ENCODE peak calls at places on chromosome 13, in eight cellular contexts. One of them, this sample, is unnamed.

GRCh38 chr13:113361406-113361805 is 2.5 kb downstream of the GRTP1 start:
- DNase-seq in transverse colon: no peak
- DNase-seq in fibroblast of pulmonary artery: no peak
- DNase-seq in bronchial epithelial cell: no peak
- DNase-seq in PC-3: no peak
- DNase-seq in AG10803: no peak
- DNase-seq in heart right ventricle: no peak
- DNase-seq in uterus: no peak
- DNase-seq in this sample: peak

GRCh38 chr13:97274782-97275252 is 52.7 kb downstream of the MBNL2 start:
- DNase-seq in transverse colon: no peak
- DNase-seq in fibroblast of pulmonary artery: peak
- DNase-seq in bronchial epithelial cell: peak
- DNase-seq in PC-3: peak
- DNase-seq in AG10803: peak
- DNase-seq in heart right ventricle: no peak
- DNase-seq in uterus: no peak
- DNase-seq in this sample: no peak

GRCh38 chr13:79779761-79780160 is 298.8 kb downstream of the NDFIP2 start:
- DNase-seq in transverse colon: peak
- DNase-seq in fibroblast of pulmonary artery: peak
- DNase-seq in bronchial epithelial cell: peak
- DNase-seq in PC-3: peak
- DNase-seq in AG10803: peak
- DNase-seq in heart right ventricle: no peak
- DNase-seq in uterus: peak
- DNase-seq in this sample: no peak

GRCh38 chr13:38566526-38566925 is 120.4 kb upstream of the FREM2 start:
- DNase-seq in transverse colon: no peak
- DNase-seq in fibroblast of pulmonary artery: peak
- DNase-seq in bronchial epithelial cell: no peak
- DNase-seq in PC-3: no peak
- DNase-seq in AG10803: no peak
- DNase-seq in heart right ventricle: no peak
- DNase-seq in uterus: no peak
- DNase-seq in this sample: no peak

GRCh38 chr13:25440081-25440480 is 68.3 kb downstream of the ATP8A2 start:
- DNase-seq in transverse colon: no peak
- DNase-seq in fibroblast of pulmonary artery: no peak
- DNase-seq in bronchial epithelial cell: no peak
- DNase-seq in PC-3: no peak
- DNase-seq in AG10803: no peak
- DNase-seq in heart right ventricle: no peak
- DNase-seq in uterus: no peak
- DNase-seq in this sample: no peak

GRCh38 chr13:41458187-41458938 is 1.0 kb downstream of the RGCC start:
- DNase-seq in transverse colon: peak
- DNase-seq in fibroblast of pulmonary artery: no peak
- DNase-seq in bronchial epithelial cell: peak
- DNase-seq in PC-3: peak
- DNase-seq in AG10803: no peak
- DNase-seq in heart right ventricle: peak
- DNase-seq in uterus: peak
- DNase-seq in this sample: peak

GRCh38 chr13:40407567-40407966 is 258.9 kb downstream of the FOXO1 start:
- DNase-seq in transverse colon: no peak
- DNase-seq in fibroblast of pulmonary artery: no peak
- DNase-seq in bronchial epithelial cell: peak
- DNase-seq in PC-3: peak
- DNase-seq in AG10803: no peak
- DNase-seq in heart right ventricle: no peak
- DNase-seq in uterus: no peak
- DNase-seq in this sample: no peak

GRCh38 chr13:112325142-112325808 is 50.9 kb upstream of the SPACA7 start:
- DNase-seq in transverse colon: no peak
- DNase-seq in fibroblast of pulmonary artery: no peak
- DNase-seq in bronchial epithelial cell: no peak
- DNase-seq in PC-3: no peak
- DNase-seq in AG10803: no peak
- DNase-seq in heart right ventricle: no peak
- DNase-seq in uterus: no peak
- DNase-seq in this sample: no peak

GRCh38 chr13:36882829-36883390 is 37.1 kb downstream of the SMAD9 start:
- DNase-seq in transverse colon: no peak
- DNase-seq in fibroblast of pulmonary artery: no peak
- DNase-seq in bronchial epithelial cell: no peak
- DNase-seq in PC-3: no peak
- DNase-seq in AG10803: no peak
- DNase-seq in heart right ventricle: no peak
- DNase-seq in uterus: no peak
- DNase-seq in this sample: no peak

GRCh38 chr13:78323848-78324247 is 279.5 kb downstream of the POU4F1 start:
- DNase-seq in transverse colon: no peak
- DNase-seq in fibroblast of pulmonary artery: peak
- DNase-seq in bronchial epithelial cell: peak
- DNase-seq in PC-3: peak
- DNase-seq in AG10803: no peak
- DNase-seq in heart right ventricle: no peak
- DNase-seq in uterus: no peak
- DNase-seq in this sample: no peak

GRCh38 chr13:99039718-99040280 is 61.9 kb upstream of the DOCK9 start:
- DNase-seq in transverse colon: no peak
- DNase-seq in fibroblast of pulmonary artery: no peak
- DNase-seq in bronchial epithelial cell: no peak
- DNase-seq in PC-3: no peak
- DNase-seq in AG10803: no peak
- DNase-seq in heart right ventricle: no peak
- DNase-seq in uterus: no peak
- DNase-seq in this sample: no peak

GRCh38 chr13:19060311-19061002 is 121.2 kb downstream of the TUBA3C start:
- DNase-seq in transverse colon: no peak
- DNase-seq in fibroblast of pulmonary artery: no peak
- DNase-seq in bronchial epithelial cell: no peak
- DNase-seq in PC-3: no peak
- DNase-seq in AG10803: no peak
- DNase-seq in heart right ventricle: no peak
- DNase-seq in uterus: no peak
- DNase-seq in this sample: no peak

GRCh38 chr13:19059016-19059780 is 122.4 kb downstream of the TUBA3C start:
- DNase-seq in transverse colon: no peak
- DNase-seq in fibroblast of pulmonary artery: no peak
- DNase-seq in bronchial epithelial cell: no peak
- DNase-seq in PC-3: no peak
- DNase-seq in AG10803: no peak
- DNase-seq in heart right ventricle: no peak
- DNase-seq in uterus: no peak
- DNase-seq in this sample: no peak

GRCh38 chr13:19061278-19061677 is 120.3 kb downstream of the TUBA3C start:
- DNase-seq in transverse colon: no peak
- DNase-seq in fibroblast of pulmonary artery: no peak
- DNase-seq in bronchial epithelial cell: no peak
- DNase-seq in PC-3: no peak
- DNase-seq in AG10803: no peak
- DNase-seq in heart right ventricle: no peak
- DNase-seq in uterus: no peak
- DNase-seq in this sample: no peak

GRCh38 chr13:19062019-19062646 is 119.5 kb downstream of the TUBA3C start:
- DNase-seq in transverse colon: no peak
- DNase-seq in fibroblast of pulmonary artery: no peak
- DNase-seq in bronchial epithelial cell: no peak
- DNase-seq in PC-3: no peak
- DNase-seq in AG10803: no peak
- DNase-seq in heart right ventricle: no peak
- DNase-seq in uterus: no peak
- DNase-seq in this sample: no peak

GRCh38 chr13:19062801-19063200 is 118.8 kb downstream of the TUBA3C start:
- DNase-seq in transverse colon: no peak
- DNase-seq in fibroblast of pulmonary artery: no peak
- DNase-seq in bronchial epithelial cell: no peak
- DNase-seq in PC-3: no peak
- DNase-seq in AG10803: no peak
- DNase-seq in heart right ventricle: no peak
- DNase-seq in uterus: no peak
- DNase-seq in this sample: no peak
- H3K4me3 ChIP-seq in transverse colon: no peak
- H3K4me3 ChIP-seq in fibroblast of pulmonary artery: no peak
- H3K4me3 ChIP-seq in bronchial epithelial cell: no peak
- H3K4me3 ChIP-seq in PC-3: no peak
- H3K4me3 ChIP-seq in AG10803: no peak
- H3K4me3 ChIP-seq in heart right ventricle: no peak
- H3K4me3 ChIP-seq in uterus: no peak
- H3K4me3 ChIP-seq in this sample: no peak

DNA sequence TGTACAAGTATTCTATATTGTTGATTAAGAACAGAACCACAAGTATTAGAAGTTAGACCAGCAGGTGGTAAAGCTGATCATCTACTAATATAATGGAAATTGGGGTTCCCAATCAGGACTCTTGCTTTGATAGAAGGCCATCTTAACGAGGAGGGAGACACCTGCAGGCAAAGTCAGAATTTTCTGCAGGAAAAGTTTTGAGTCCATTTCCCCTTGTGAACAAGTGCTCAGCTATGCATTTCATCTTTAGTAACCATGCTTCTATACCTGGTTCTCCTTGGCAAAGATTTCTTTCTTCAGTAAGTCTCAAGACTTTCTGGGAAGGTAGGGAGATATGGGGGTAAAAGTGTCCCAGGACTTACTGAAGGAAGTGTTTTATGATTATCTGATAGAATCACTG is 36.1 kb upstream of the USPL1 start:
- DNase-seq in transverse colon: no peak
- DNase-seq in fibroblast of pulmonary artery: peak
- DNase-seq in bronchial epithelial cell: peak
- DNase-seq in PC-3: peak
- DNase-seq in AG10803: no peak
- DNase-seq in heart right ventricle: no peak
- DNase-seq in uterus: no peak
- DNase-seq in this sample: peak
- TF ChIP-seq CTCF in transverse colon: no peak
- TF ChIP-seq CTCF in fibroblast of pulmonary artery: peak
- TF ChIP-seq CTCF in bronchial epithelial cell: peak
- TF ChIP-seq CTCF in PC-3: peak
- TF ChIP-seq CTCF in AG10803: peak
- TF ChIP-seq CTCF in heart right ventricle: peak
- TF ChIP-seq CTCF in uterus: no peak
- TF ChIP-seq CTCF in this sample: peak

GRCh38 chr13:74227476-74228158 is 93.4 kb upstream of the KLF12 start:
- DNase-seq in transverse colon: no peak
- DNase-seq in fibroblast of pulmonary artery: no peak
- DNase-seq in bronchial epithelial cell: no peak
- DNase-seq in PC-3: no peak
- DNase-seq in AG10803: no peak
- DNase-seq in heart right ventricle: no peak
- DNase-seq in uterus: no peak
- DNase-seq in this sample: no peak
- H3K4me3 ChIP-seq in transverse colon: no peak
- H3K4me3 ChIP-seq in fibroblast of pulmonary artery: no peak
- H3K4me3 ChIP-seq in bronchial epithelial cell: no peak
- H3K4me3 ChIP-seq in PC-3: no peak
- H3K4me3 ChIP-seq in AG10803: no peak
- H3K4me3 ChIP-seq in heart right ventricle: no peak
- H3K4me3 ChIP-seq in uterus: no peak
- H3K4me3 ChIP-seq in this sample: no peak

GRCh38 chr13:103188688-103189326 is 122.6 kb upstream of the SLC10A2 start:
- DNase-seq in transverse colon: no peak
- DNase-seq in fibroblast of pulmonary artery: peak
- DNase-seq in bronchial epithelial cell: peak
- DNase-seq in PC-3: peak
- DNase-seq in AG10803: no peak
- DNase-seq in heart right ventricle: no peak
- DNase-seq in uterus: no peak
- DNase-seq in this sample: peak
- TF ChIP-seq CTCF in transverse colon: peak
- TF ChIP-seq CTCF in fibroblast of pulmonary artery: peak
- TF ChIP-seq CTCF in bronchial epithelial cell: peak
- TF ChIP-seq CTCF in PC-3: peak
- TF ChIP-seq CTCF in AG10803: peak
- TF ChIP-seq CTCF in heart right ventricle: peak
- TF ChIP-seq CTCF in uterus: no peak
- TF ChIP-seq CTCF in this sample: peak

This sample was measured in GM12865.